ENCODE peak calls at places on chromosomes 2 and 18, in seven cellular contexts. One of them, this sample, is unnamed. For H3K36me3, the result is how much of the 10 kb centered on the place peaks cover.

GRCh38 chr2:168758970-168759820 is 43.2 kb upstream of the NOSTRIN start:
- DNase-seq in GM23338: peak
- DNase-seq in SK-N-SH: peak
- DNase-seq in HCT116: peak
- DNase-seq in K562: no peak
- DNase-seq in GM12878: peak
- DNase-seq in HepG2: peak
- DNase-seq in this sample: no peak

GRCh38 chr2:206040525-206040924 is 45.4 kb downstream of the INO80D start:
- DNase-seq in GM23338: no peak
- DNase-seq in SK-N-SH: no peak
- DNase-seq in HCT116: no peak
- DNase-seq in K562: no peak
- DNase-seq in GM12878: no peak
- DNase-seq in HepG2: no peak
- DNase-seq in this sample: no peak

GRCh38 chr18:53458944-53459580 is 765.4 kb downstream of the MBD2 start:
- DNase-seq in GM23338: peak
- DNase-seq in SK-N-SH: no peak
- DNase-seq in HCT116: no peak
- DNase-seq in K562: no peak
- DNase-seq in GM12878: no peak
- DNase-seq in HepG2: no peak
- DNase-seq in this sample: no peak

GRCh38 chr2:128309341-128310093 is 9.2 kb downstream of the HS6ST1 start:
- DNase-seq in GM23338: no peak
- DNase-seq in SK-N-SH: peak
- DNase-seq in HCT116: no peak
- DNase-seq in K562: peak
- DNase-seq in GM12878: no peak
- DNase-seq in HepG2: peak
- DNase-seq in this sample: no peak

GRCh38 chr2:16774980-16775963 is 109.6 kb upstream of the CYRIA start:
- DNase-seq in GM23338: peak
- DNase-seq in SK-N-SH: peak
- DNase-seq in HCT116: no peak
- DNase-seq in K562: no peak
- DNase-seq in GM12878: no peak
- DNase-seq in HepG2: peak
- DNase-seq in this sample: no peak

GRCh38 chr2:109231428-109231827 is 102.4 kb downstream of the SH3RF3 start:
- DNase-seq in GM23338: no peak
- DNase-seq in SK-N-SH: no peak
- DNase-seq in HCT116: no peak
- DNase-seq in K562: no peak
- DNase-seq in GM12878: no peak
- DNase-seq in HepG2: no peak
- DNase-seq in this sample: no peak

GRCh38 chr2:183105402-183106134 is 18.7 kb upstream of the NUP35 start:
- DNase-seq in GM23338: no peak
- DNase-seq in SK-N-SH: no peak
- DNase-seq in HCT116: no peak
- DNase-seq in K562: no peak
- DNase-seq in GM12878: no peak
- DNase-seq in HepG2: no peak
- DNase-seq in this sample: no peak

GRCh38 chr2:2846379-2847130 is 515.5 kb upstream of the MYT1L start:
- DNase-seq in GM23338: no peak
- DNase-seq in SK-N-SH: peak
- DNase-seq in HCT116: peak
- DNase-seq in K562: no peak
- DNase-seq in GM12878: no peak
- DNase-seq in HepG2: no peak
- DNase-seq in this sample: no peak

GRCh38 chr2:99682280-99683060 is 192.7 kb upstream of the REV1 start:
- DNase-seq in GM23338: no peak
- DNase-seq in SK-N-SH: no peak
- DNase-seq in HCT116: no peak
- DNase-seq in K562: no peak
- DNase-seq in GM12878: no peak
- DNase-seq in HepG2: no peak
- DNase-seq in this sample: no peak

GRCh38 chr2:237321746-237322145 is 92.2 kb downstream of the COL6A3 start:
- DNase-seq in GM23338: no peak
- DNase-seq in SK-N-SH: no peak
- DNase-seq in HCT116: no peak
- DNase-seq in K562: no peak
- DNase-seq in GM12878: no peak
- DNase-seq in HepG2: no peak
- DNase-seq in this sample: no peak

GRCh38 chr2:120934891-120935338 is 199.2 kb downstream of the GLI2 start:
- DNase-seq in GM23338: no peak
- DNase-seq in SK-N-SH: no peak
- DNase-seq in HCT116: peak
- DNase-seq in K562: no peak
- DNase-seq in GM12878: no peak
- DNase-seq in HepG2: peak
- DNase-seq in this sample: peak

GRCh38 chr2:240469239-240469636 is 33.8 kb downstream of the GPC1 start:
- DNase-seq in GM23338: no peak
- DNase-seq in SK-N-SH: peak
- DNase-seq in HCT116: no peak
- DNase-seq in K562: no peak
- DNase-seq in GM12878: no peak
- DNase-seq in HepG2: no peak
- DNase-seq in this sample: no peak

GRCh38 chr2:45816273-45816672 is 164.8 kb downstream of the PRKCE start:
- DNase-seq in GM23338: no peak
- DNase-seq in SK-N-SH: no peak
- DNase-seq in HCT116: no peak
- DNase-seq in K562: no peak
- DNase-seq in GM12878: no peak
- DNase-seq in HepG2: no peak
- DNase-seq in this sample: no peak

GRCh38 chr18:57441395-57441794 is 6.2 kb downstream of the ONECUT2 start:
- DNase-seq in GM23338: peak
- DNase-seq in SK-N-SH: no peak
- DNase-seq in HCT116: no peak
- DNase-seq in K562: no peak
- DNase-seq in GM12878: no peak
- DNase-seq in HepG2: no peak
- DNase-seq in this sample: no peak

GRCh38 chr2:119301413-119301812 is 65.2 kb downstream of the C2orf76 start:
- DNase-seq in GM23338: no peak
- DNase-seq in SK-N-SH: no peak
- DNase-seq in HCT116: no peak
- DNase-seq in K562: no peak
- DNase-seq in GM12878: no peak
- DNase-seq in HepG2: no peak
- DNase-seq in this sample: no peak

GRCh38 chr2:119306196-119306590 is 60.4 kb downstream of the C2orf76 start:
- DNase-seq in GM23338: no peak
- DNase-seq in SK-N-SH: no peak
- DNase-seq in HCT116: no peak
- DNase-seq in K562: no peak
- DNase-seq in GM12878: no peak
- DNase-seq in HepG2: no peak
- DNase-seq in this sample: no peak

GRCh38 chr2:119307419-119308140 is 59.1 kb downstream of the C2orf76 start:
- DNase-seq in GM23338: peak
- DNase-seq in SK-N-SH: no peak
- DNase-seq in HCT116: no peak
- DNase-seq in K562: no peak
- DNase-seq in GM12878: no peak
- DNase-seq in HepG2: no peak
- DNase-seq in this sample: no peak

GRCh38 chr2:119305497-119306195 is 61.0 kb downstream of the C2orf76 start:
- DNase-seq in GM23338: no peak
- DNase-seq in SK-N-SH: no peak
- DNase-seq in HCT116: no peak
- DNase-seq in K562: no peak
- DNase-seq in GM12878: no peak
- DNase-seq in HepG2: no peak
- DNase-seq in this sample: no peak

DNA sequence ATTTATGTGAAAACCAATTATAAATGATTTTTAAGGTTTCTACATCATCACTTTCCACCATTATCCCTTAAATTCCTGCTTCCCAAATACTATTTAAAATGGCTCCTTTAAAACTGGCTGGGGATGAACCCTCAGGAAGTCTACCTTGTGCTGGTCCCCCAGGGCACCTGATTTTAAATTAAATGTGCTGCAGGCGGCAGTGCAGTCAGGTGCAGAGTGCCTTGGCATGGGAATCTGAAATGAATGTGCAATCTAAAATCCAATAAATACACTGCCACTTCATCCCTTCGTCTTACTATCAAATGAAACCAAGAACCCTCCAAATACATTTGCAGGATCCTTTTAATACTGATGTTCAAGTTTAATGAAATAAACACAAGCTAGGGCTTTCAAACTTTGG is 61.8 kb downstream of the C2orf76 start:
- DNase-seq in GM23338: no peak
- DNase-seq in SK-N-SH: no peak
- DNase-seq in HCT116: no peak
- DNase-seq in K562: no peak
- DNase-seq in GM12878: no peak
- DNase-seq in HepG2: no peak
- DNase-seq in this sample: no peak
- H3K4me3 ChIP-seq in GM23338: no peak
- H3K4me3 ChIP-seq in SK-N-SH: no peak
- H3K4me3 ChIP-seq in HCT116: no peak
- H3K4me3 ChIP-seq in K562: no peak
- H3K4me3 ChIP-seq in GM12878: no peak
- H3K4me3 ChIP-seq in HepG2: no peak
- H3K4me3 ChIP-seq in this sample: no peak

GRCh38 chr2:101442667-101443061 is 32.2 kb downstream of the RFX8 start:
- DNase-seq in GM23338: peak
- DNase-seq in SK-N-SH: no peak
- DNase-seq in HCT116: peak
- DNase-seq in K562: no peak
- DNase-seq in GM12878: no peak
- DNase-seq in HepG2: peak
- DNase-seq in this sample: no peak

GRCh38 chr2:101439716-101440115 is 35.2 kb downstream of the RFX8 start:
- DNase-seq in GM23338: no peak
- DNase-seq in SK-N-SH: no peak
- DNase-seq in HCT116: no peak
- DNase-seq in K562: no peak
- DNase-seq in GM12878: no peak
- DNase-seq in HepG2: no peak
- DNase-seq in this sample: no peak

GRCh38 chr2:101435011-101435862 is 39.7 kb downstream of the RFX8 start:
- DNase-seq in GM23338: peak
- DNase-seq in SK-N-SH: no peak
- DNase-seq in HCT116: no peak
- DNase-seq in K562: no peak
- DNase-seq in GM12878: no peak
- DNase-seq in HepG2: no peak
- DNase-seq in this sample: no peak

GRCh38 chr2:101442042-101442666 is 32.8 kb downstream of the RFX8 start:
- DNase-seq in GM23338: no peak
- DNase-seq in SK-N-SH: no peak
- DNase-seq in HCT116: no peak
- DNase-seq in K562: no peak
- DNase-seq in GM12878: no peak
- DNase-seq in HepG2: no peak
- DNase-seq in this sample: no peak

GRCh38 chr2:101440127-101440738 is 34.7 kb downstream of the RFX8 start:
- DNase-seq in GM23338: no peak
- DNase-seq in SK-N-SH: peak
- DNase-seq in HCT116: no peak
- DNase-seq in K562: no peak
- DNase-seq in GM12878: no peak
- DNase-seq in HepG2: peak
- DNase-seq in this sample: no peak
- TF ChIP-seq REST in GM23338: no peak
- TF ChIP-seq REST in SK-N-SH: no peak
- TF ChIP-seq REST in HCT116: no peak
- TF ChIP-seq REST in K562: no peak
- TF ChIP-seq REST in GM12878: no peak
- TF ChIP-seq REST in HepG2: no peak
- TF ChIP-seq REST in this sample: no peak

DNA sequence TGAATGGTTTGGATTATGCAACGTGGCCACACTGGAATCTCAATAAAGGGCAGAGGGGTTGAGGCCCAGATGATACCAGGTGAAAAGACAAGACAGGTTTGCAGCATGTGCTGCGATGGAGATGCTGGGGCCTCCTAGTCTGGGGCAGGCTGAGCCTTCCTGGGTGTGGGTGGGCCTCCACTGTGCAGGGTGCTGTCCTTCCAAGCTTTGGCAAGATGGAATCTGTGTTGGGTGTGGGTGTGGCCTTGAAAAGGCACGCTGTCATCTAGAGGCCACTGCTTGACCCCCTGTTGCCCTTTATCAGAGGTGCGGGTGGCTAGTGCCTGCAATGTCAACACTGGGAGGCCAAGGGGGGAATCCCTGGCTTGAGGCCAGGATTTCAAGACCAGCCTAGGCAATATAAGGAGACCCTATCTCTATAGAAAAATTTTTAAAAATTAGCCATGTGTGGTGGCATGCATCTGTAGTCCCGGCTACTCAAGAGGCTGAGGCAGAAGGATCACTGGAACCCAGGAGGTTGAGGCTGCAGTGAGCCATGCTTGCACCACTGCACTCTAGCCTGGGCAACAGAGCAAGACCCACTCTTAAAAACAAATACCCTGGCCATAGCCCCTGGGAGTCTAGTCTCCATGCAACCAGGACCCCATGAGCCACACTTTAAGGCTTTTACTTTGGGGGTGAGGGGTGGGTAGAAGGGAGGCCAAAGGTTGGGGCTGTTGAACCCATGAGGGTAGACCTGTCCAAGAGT is 13.8 kb downstream of the RRM2 start:
- DNase-seq in GM23338: no peak
- DNase-seq in SK-N-SH: no peak
- DNase-seq in HCT116: no peak
- DNase-seq in K562: no peak
- DNase-seq in GM12878: no peak
- DNase-seq in HepG2: peak
- DNase-seq in this sample: no peak
- H3K36me3 ChIP-seq in GM23338: under half
- H3K36me3 ChIP-seq in SK-N-SH: under half
- H3K36me3 ChIP-seq in HCT116: under half
- H3K36me3 ChIP-seq in K562: under half
- H3K36me3 ChIP-seq in GM12878: under half
- H3K36me3 ChIP-seq in HepG2: under half
- H3K36me3 ChIP-seq in this sample: under half

DNA sequence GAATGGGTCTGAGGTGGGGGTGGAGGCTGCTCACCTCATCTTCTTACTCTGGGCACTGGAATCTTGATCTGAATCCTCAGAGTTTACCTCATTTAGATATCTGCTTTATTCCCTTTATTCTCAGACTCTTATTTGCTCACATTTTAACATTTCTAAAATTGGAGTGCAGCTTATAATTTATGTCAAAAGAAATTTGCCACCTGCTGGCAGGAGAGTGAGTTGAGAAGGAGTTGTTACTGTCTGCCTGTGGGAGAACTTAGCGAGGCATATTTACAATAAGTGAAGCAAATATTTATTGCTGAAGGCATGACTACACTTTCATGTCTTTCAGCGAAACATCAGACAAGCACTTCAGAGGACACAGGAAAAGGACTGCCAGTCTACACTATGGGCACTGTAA is 16.4 kb upstream of the KIAA2012 start:
- DNase-seq in GM23338: no peak
- DNase-seq in SK-N-SH: no peak
- DNase-seq in HCT116: no peak
- DNase-seq in K562: no peak
- DNase-seq in GM12878: no peak
- DNase-seq in HepG2: no peak
- DNase-seq in this sample: no peak
- H3K4me3 ChIP-seq in GM23338: no peak
- H3K4me3 ChIP-seq in SK-N-SH: no peak
- H3K4me3 ChIP-seq in HCT116: no peak
- H3K4me3 ChIP-seq in K562: no peak
- H3K4me3 ChIP-seq in GM12878: no peak
- H3K4me3 ChIP-seq in HepG2: no peak
- H3K4me3 ChIP-seq in this sample: no peak